ENCODE peak calls at places on chromosome 16, in seven cellular contexts. V is CD8-positive, alpha-beta memory T cell; E is aorta; H is tibial nerve; U is NB4; D is fibroblast of mammary gland; Q is naive thymus-derived CD4-positive, alpha-beta T cell. Y is an unnamed sample.
A peak's percentile ranks its signal among the peaks of the same experiment; 100 is the strongest.

GRCh38 chr16:75263963-75264445 is 12.6 kb upstream of the BCAR1 start:
- DNase-seq in V (no peak), E (peak; percentile 69), H (no peak), U (peak; percentile 31), D (peak; percentile 49), Q (no peak), Y (no peak)

GRCh38 chr16:75377971-75378386 is 55.3 kb downstream of the CFDP1 start:
- DNase-seq in V (no peak), E (no peak), H (no peak), U (peak; percentile 5), D (peak; percentile 98), Q (no peak), Y (peak; percentile 63)

GRCh38 chr16:67967183-67967955 is 1.1 kb downstream of the SLC12A4 start:
- DNase-seq in V (peak; percentile 46), E (no peak), H (no peak), U (no peak), D (peak; percentile 55), Q (no peak), Y (no peak)

GRCh38 chr16:22843122-22843521 is 29.2 kb downstream of the HS3ST2 start:
- DNase-seq in V (no peak), E (no peak), H (no peak), U (no peak), D (no peak), Q (no peak), Y (no peak)

GRCh38 chr16:14562691-14563491 is 67.2 kb downstream of the PARN start:
- DNase-seq in V (no peak), E (peak; percentile 58), H (peak; percentile 7), U (peak; percentile 11), D (peak; percentile 69), Q (no peak), Y (no peak)

GRCh38 chr16:20348365-20349185 is 3.9 kb downstream of the UMOD start:
- DNase-seq in V (no peak), E (no peak), H (no peak), U (no peak), D (no peak), Q (no peak), Y (no peak)

GRCh38 chr16:28258571-28258970 is 33.8 kb upstream of the SBK1 start:
- DNase-seq in V (no peak), E (peak; percentile 60), H (no peak), U (no peak), D (no peak), Q (no peak), Y (no peak)

GRCh38 chr16:85391769-85392583 is 221.1 kb upstream of the GSE1 start:
- DNase-seq in V (no peak), E (no peak), H (no peak), U (no peak), D (no peak), Q (no peak), Y (no peak)

GRCh38 chr16:28218109-28218508 is 6.3 kb upstream of the XPO6 start:
- DNase-seq in V (peak; percentile 64), E (no peak), H (no peak), U (peak; percentile 69), D (peak; percentile 66), Q (peak; percentile 60), Y (peak; percentile 18)

GRCh38 chr16:19844945-19845641 is 39.6 kb downstream of the GPRC5B start:
- DNase-seq in V (no peak), E (no peak), H (no peak), U (no peak), D (peak; percentile 86), Q (no peak), Y (peak; percentile 78)

GRCh38 chr16:4373356-4373908 is 1.8 kb downstream of the VASN start:
- DNase-seq in V (no peak), E (no peak), H (no peak), U (no peak), D (no peak), Q (no peak), Y (no peak)

GRCh38 chr16:82016964-82017363 is 5.7 kb upstream of the SDR42E1 start:
- DNase-seq in V (no peak), E (no peak), H (peak; percentile 17), U (peak; percentile 30), D (peak; percentile 75), Q (no peak), Y (no peak)

GRCh38 chr16:25184771-25185170 is 32.0 kb upstream of the AQP8 start:
- DNase-seq in V (no peak), E (no peak), H (no peak), U (no peak), D (no peak), Q (no peak), Y (no peak)

GRCh38 chr16:4873091-4873490 is 25.8 kb downstream of the UBN1 start:
- DNase-seq in V (no peak), E (no peak), H (no peak), U (no peak), D (no peak), Q (no peak), Y (no peak)

GRCh38 chr16:67593701-67594100 is 31.4 kb downstream of the CTCF start:
- DNase-seq in V (no peak), E (no peak), H (no peak), U (no peak), D (no peak), Q (no peak), Y (no peak)

GRCh38 chr16:74748710-74749073 is 25.9 kb downstream of the FA2H start:
- DNase-seq in V (no peak), E (no peak), H (no peak), U (no peak), D (no peak), Q (no peak), Y (no peak)

GRCh38 chr16:48409839-48410610 is 24.8 kb upstream of the SIAH1 start:
- DNase-seq in V (no peak), E (no peak), H (no peak), U (peak; percentile 77), D (peak; percentile 95), Q (no peak), Y (peak; percentile 69)

GRCh38 chr16:68367034-68367433 is 56.2 kb downstream of the PRMT7 start:
- DNase-seq in V (peak; percentile 39), E (no peak), H (peak; percentile 41), U (peak; percentile 87), D (peak; percentile 38), Q (no peak), Y (no peak)

GRCh38 chr16:64047207-64047606 is 1074.7 kb downstream of the CDH11 start:
- DNase-seq in V (no peak), E (no peak), H (no peak), U (no peak), D (no peak), Q (no peak), Y (no peak)

GRCh38 chr16:22077700-22078313 is 14.5 kb upstream of the VWA3A start:
- DNase-seq in V (peak; percentile 62), E (peak; percentile 68), H (peak; percentile 83), U (peak; percentile 75), D (peak; percentile 67), Q (peak; percentile 43), Y (peak; percentile 26)

GRCh38 chr16:69276143-69277115 is 34.7 kb upstream of the VPS4A start:
- DNase-seq in V (no peak), E (peak; percentile 72), H (peak; percentile 66), U (no peak), D (peak; percentile 99), Q (no peak), Y (peak; percentile 95)

GRCh38 chr16:73350707-73351452 is 303.0 kb upstream of the ZFHX3 start:
- DNase-seq in V (no peak), E (no peak), H (no peak), U (no peak), D (no peak), Q (no peak), Y (no peak)

DNA sequence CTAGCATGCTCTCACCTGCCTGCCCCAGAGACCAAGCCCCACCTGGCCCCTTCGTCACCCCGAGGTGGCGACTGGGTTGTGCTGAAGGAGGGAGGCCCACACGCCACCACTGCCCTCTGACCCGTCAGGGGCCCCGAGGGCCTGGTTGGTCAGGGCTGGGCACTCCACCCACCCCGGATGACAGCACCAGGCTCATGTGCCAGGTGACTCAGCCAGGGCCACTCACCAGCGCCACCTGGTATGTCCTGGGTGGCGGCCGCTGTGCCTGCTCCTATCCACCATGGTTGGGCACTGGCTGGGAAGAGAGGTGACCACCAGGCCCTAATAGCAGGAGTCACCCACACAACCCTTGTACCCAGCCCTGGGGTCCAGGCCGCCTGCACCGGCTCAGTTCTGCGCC is 68.9 kb downstream of the JPH3 start:
- DNase-seq in V (no peak), E (no peak), H (no peak), U (no peak), D (no peak), Q (no peak), Y (no peak)
- H3K4me3 ChIP-seq in V (no peak overlapping the region), E (no peak overlapping the region), H (no peak overlapping the region), U (no peak overlapping the region), D (no peak overlapping the region), Q (no peak overlapping the region), Y (no peak overlapping the region)

GRCh38 chr16:3066440-3066748 is 954 bp downstream of the IL32 start:
- DNase-seq in V (no peak), E (no peak), H (no peak), U (no peak), D (no peak), Q (no peak), Y (no peak)

GRCh38 chr16:3063617-3064389 is 1.6 kb upstream of the IL32 start:
- DNase-seq in V (no peak), E (no peak), H (no peak), U (no peak), D (no peak), Q (no peak), Y (no peak)

GRCh38 chr16:3067929-3068288 is 2.5 kb downstream of the IL32 start:
- DNase-seq in V (peak; percentile 37), E (no peak), H (no peak), U (no peak), D (no peak), Q (no peak), Y (no peak)

GRCh38 chr16:3065069-3065741 is at the start of gene IL32:
- DNase-seq in V (peak; percentile 65), E (peak; percentile 77), H (no peak), U (no peak), D (peak; percentile 54), Q (peak; percentile 43), Y (peak; percentile 36)

GRCh38 chr16:3065742-3066439 is 451 bp downstream of the IL32 start:
- DNase-seq in V (peak; percentile 52), E (no peak), H (no peak), U (no peak), D (no peak), Q (no peak), Y (no peak)
- H3K4me3 ChIP-seq in V (peak overlapping the region; percentile 92), E (no peak overlapping the region), H (peak overlapping the region; percentile 30), U (no peak overlapping the region), D (peak overlapping the region; percentile 7), Q (peak overlapping the region; percentile 78), Y (peak overlapping the region; percentile 51)

GRCh38 chr16:3023415-3023668 is 400 bp downstream of the HCFC1R1 start:
- DNase-seq in V (peak; percentile 39), E (peak; percentile 82), H (no peak), U (no peak), D (peak; percentile 74), Q (no peak), Y (no peak)
- H3K4me3 ChIP-seq in V (peak overlapping the region; percentile 88), E (peak overlapping the region; percentile 86), H (peak overlapping the region; percentile 62), U (peak overlapping the region; percentile 71), D (peak overlapping the region; percentile 74), Q (peak overlapping the region; percentile 87), Y (peak overlapping the region; percentile 94)

GRCh38 chr16:30148101-30148500 is 25.1 kb upstream of the MAPK3 start:
- DNase-seq in V (no peak), E (no peak), H (no peak), U (no peak), D (no peak), Q (no peak), Y (no peak)
- H3K4me3 ChIP-seq in V (no peak overlapping the region), E (no peak overlapping the region), H (no peak overlapping the region), U (no peak overlapping the region), D (no peak overlapping the region), Q (no peak overlapping the region), Y (no peak overlapping the region)